ENCODE peak calls at places on chromosomes 12 and 14, in four cellular contexts. I, G, V and H are unnamed samples.

GRCh38 chr14:100065161-100065871 is at the start of gene EVL:
- DNase-seq in I (no peak), V (peak), G (peak), H (no peak)

GRCh38 chr14:78446807-78447206 is 276.6 kb downstream of the NRXN3 start:
- DNase-seq in V (no peak), I (peak), G (no peak), H (no peak)

GRCh38 chr12:131618303-131618658 is 92.6 kb upstream of the SFSWAP start:
- DNase-seq in G (no peak), I (no peak), V (no peak), H (no peak)

GRCh38 chr14:82533351-82533750 is 999.7 kb upstream of the SEL1L start:
- DNase-seq in G (no peak), I (no peak), V (no peak), H (no peak)

GRCh38 chr12:82708507-82708906 is 21.8 kb downstream of the TMTC2 start:
- DNase-seq in G (no peak), V (no peak), I (peak), H (peak)

GRCh38 chr12:113127791-113128199 is 7.8 kb downstream of the RASAL1 start:
- DNase-seq in G (no peak), I (no peak), V (no peak), H (no peak)

GRCh38 chr14:34098045-34098984 is 147.4 kb upstream of the EGLN3 start:
- DNase-seq in G (no peak), V (peak), I (peak), H (peak)

GRCh38 chr14:90017371-90017770 is 44.4 kb upstream of the KCNK13 start:
- DNase-seq in V (no peak), I (peak), G (no peak), H (no peak)

GRCh38 chr12:54199034-54199433 is 10.2 kb upstream of the SMUG1 start:
- DNase-seq in V (no peak), I (no peak), G (no peak), H (no peak)

GRCh38 chr12:39587247-39587646 is 32.4 kb downstream of the ABCD2 start:
- DNase-seq in V (peak), I (no peak), G (peak), H (no peak)

GRCh38 chr14:92507174-92507768 is 6.3 kb upstream of the RIN3 start:
- DNase-seq in G (no peak), V (no peak), I (no peak), H (no peak)

GRCh38 chr12:77686760-77687159 is 143.9 kb upstream of the NAV3 start:
- DNase-seq in I (no peak), V (no peak), G (no peak), H (no peak)